ENCODE peak calls at places on chromosomes 5 and 9, in four cellular contexts. U is hepatocyte, A is ovary, D is AG04450. L is an unnamed sample.

GRCh38 chr9:120289091-120289490 is 290.9 kb downstream of the CDK5RAP2 start:
- DNase-seq in A (no peak), U (no peak), D (no peak), L (no peak)

GRCh38 chr9:112203536-112203935 is 28.4 kb upstream of the SUSD1 start:
- DNase-seq in D (no peak), U (no peak), A (no peak), L (no peak)

GRCh38 chr9:130118841-130119520 is 53.2 kb upstream of the NCS1 start:
- DNase-seq in A (no peak), D (no peak), U (no peak), L (peak)

GRCh38 chr5:152505442-152506042 is 100.5 kb upstream of the NMUR2 start:
- DNase-seq in D (peak), U (peak), A (no peak), L (peak)

GRCh38 chr5:126101901-126102300 is 321.3 kb upstream of the GRAMD2B start:
- DNase-seq in U (no peak), D (no peak), A (no peak), L (no peak)

GRCh38 chr9:76044420-76044819 is 153.9 kb downstream of the PCSK5 start:
- DNase-seq in D (no peak), A (no peak), U (no peak), L (no peak)

GRCh38 chr9:104850771-104851170 is 77.2 kb downstream of the ABCA1 start:
- DNase-seq in U (no peak), D (no peak), A (no peak), L (no peak)

GRCh38 chr5:74233571-74233970 is 407.0 kb downstream of the ENC1 start:
- DNase-seq in D (no peak), U (no peak), A (no peak), L (peak)

GRCh38 chr5:146039420-146039819 is 66.0 kb downstream of the PLAC8L1 start:
- DNase-seq in U (no peak), D (no peak), A (no peak), L (no peak)

GRCh38 chr5:9494321-9494720 is 51.6 kb downstream of the SEMA5A start:
- DNase-seq in D (no peak), A (no peak), U (no peak), L (no peak)

GRCh38 chr5:8461543-8461942 is 592.6 kb downstream of the MTRR start:
- DNase-seq in D (no peak), A (no peak), U (no peak), L (no peak)

GRCh38 chr5:171755354-171755821 is 30.2 kb upstream of the SMIM23 start:
- DNase-seq in A (no peak), D (no peak), U (no peak), L (no peak)

GRCh38 chr5:122371511-122372151 is 59.6 kb downstream of the SNCAIP start:
- DNase-seq in U (no peak), D (no peak), A (no peak), L (no peak)

GRCh38 chr9:17437813-17438212 is 141.1 kb upstream of the SH3GL2 start:
- DNase-seq in U (no peak), A (no peak), D (no peak), L (no peak)

GRCh38 chr9:86279839-86280238 is 2.5 kb downstream of the ISCA1 start:
- DNase-seq in U (peak), A (no peak), D (no peak), L (no peak)

GRCh38 chr5:108259306-108259705 is 122.6 kb downstream of the FBXL17 start:
- DNase-seq in D (peak), A (no peak), U (peak), L (peak)

GRCh38 chr9:78261403-78262001 is 25.6 kb downstream of the CEP78 start:
- DNase-seq in U (peak), D (peak), A (no peak), L (no peak)

GRCh38 chr5:138711816-138712215 is 41.4 kb upstream of the CTNNA1 start:
- DNase-seq in U (no peak), D (no peak), A (no peak), L (no peak)

GRCh38 chr9:6270896-6271295 is 55.3 kb downstream of the IL33 start:
- DNase-seq in D (no peak), A (no peak), U (no peak), L (no peak)

GRCh38 chr9:114028646-114029045 is 49.5 kb downstream of the AMBP start:
- DNase-seq in A (no peak), U (no peak), D (no peak), L (no peak)

GRCh38 chr9:115630126-115630840 is 512.3 kb upstream of the TNC start:
- DNase-seq in U (no peak), D (no peak), A (no peak), L (no peak)

GRCh38 chr9:92455217-92455616 is 27.1 kb downstream of the ASPN start:
- DNase-seq in U (no peak), D (no peak), A (no peak), L (no peak)

GRCh38 chr5:163373401-163374066 is 63.9 kb upstream of the CCNG1 start:
- DNase-seq in U (no peak), A (no peak), D (no peak), L (no peak)

GRCh38 chr5:178279723-178280438 is 47.3 kb upstream of the PHYKPL start:
- DNase-seq in A (peak), D (peak), U (peak), L (peak)

GRCh38 chr9:135555203-135555602 is 6.4 kb upstream of the PAEP start:
- DNase-seq in A (no peak), U (no peak), D (no peak), L (no peak)

GRCh38 chr5:143244000-143244736 is 159.3 kb downstream of the NR3C1 start:
- DNase-seq in A (no peak), D (peak), U (peak), L (peak)
- H3K4me3 ChIP-seq in A (no peak), D (peak), U (no peak), L (peak)

GRCh38 chr5:71600783-71601182 is 13.6 kb downstream of the MCCC2 start:
- DNase-seq in A (no peak), U (no peak), D (no peak), L (no peak)
- H3K4me3 ChIP-seq in A (no peak), U (no peak), D (no peak), L (no peak)

GRCh38 chr9:136864996-136865767 is 926 bp downstream of the EDF1 start:
- DNase-seq in D (no peak), A (no peak), U (peak), L (no peak)
- H3K4me3 ChIP-seq in D (peak), A (peak), U (peak), L (peak)

DNA sequence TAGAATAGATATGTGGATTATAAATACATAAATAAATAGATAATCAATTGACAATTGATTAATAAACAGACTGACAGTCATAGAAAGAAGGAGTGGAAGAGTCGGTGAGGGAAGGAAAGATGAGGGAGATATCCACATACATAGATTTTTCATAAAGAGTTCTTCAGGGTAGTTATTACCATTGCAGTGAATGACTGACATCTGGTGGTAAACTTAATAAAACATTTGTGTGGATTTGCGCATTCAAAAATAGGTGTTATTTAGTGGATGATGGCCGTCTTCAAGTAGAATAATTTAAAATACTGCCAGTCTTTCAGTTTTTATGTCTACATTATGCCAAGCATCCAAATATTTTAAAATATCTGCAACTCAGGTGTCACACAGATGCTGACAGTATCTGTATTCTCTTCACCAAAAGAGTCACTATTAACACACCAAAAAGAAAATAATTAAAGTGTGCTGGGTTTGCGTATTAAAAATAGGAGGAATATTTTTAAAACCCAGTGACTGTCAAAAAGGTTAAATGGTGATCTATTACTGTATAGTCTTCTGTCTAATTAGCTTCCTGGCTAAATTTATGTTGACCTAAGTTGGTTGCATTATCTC is 78.8 kb downstream of the GIN1 start:
- DNase-seq in D (peak), U (peak), A (no peak), L (no peak)
- H3K4me3 ChIP-seq in D (no peak), U (no peak), A (no peak), L (no peak)

GRCh38 chr9:136902259-136902821 is 16.0 kb downstream of the TRAF2 start:
- DNase-seq in U (peak), D (peak), A (no peak), L (no peak)
- H3K4me3 ChIP-seq in U (no peak), D (no peak), A (no peak), L (no peak)

GRCh38 chr5:59275537-59276276 is 617.8 kb downstream of the PDE4D start:
- DNase-seq in U (peak), D (no peak), A (no peak), L (peak)
- H3K4me3 ChIP-seq in U (peak), D (peak), A (peak), L (peak)

GRCh38 chr5:111223790-111224560 is at the start of gene CAMK4:
- DNase-seq in D (peak), U (peak), A (peak), L (peak)

GRCh38 chr5:111224561-111224989 is 391 bp downstream of the CAMK4 start:
- DNase-seq in D (no peak), A (peak), U (no peak), L (no peak)

GRCh38 chr5:111221139-111221538 is 3.0 kb upstream of the CAMK4 start:
- DNase-seq in A (no peak), U (no peak), D (no peak), L (no peak)

GRCh38 chr5:111225926-111226325 is 1.7 kb downstream of the CAMK4 start:
- DNase-seq in D (no peak), A (no peak), U (no peak), L (no peak)

DNA sequence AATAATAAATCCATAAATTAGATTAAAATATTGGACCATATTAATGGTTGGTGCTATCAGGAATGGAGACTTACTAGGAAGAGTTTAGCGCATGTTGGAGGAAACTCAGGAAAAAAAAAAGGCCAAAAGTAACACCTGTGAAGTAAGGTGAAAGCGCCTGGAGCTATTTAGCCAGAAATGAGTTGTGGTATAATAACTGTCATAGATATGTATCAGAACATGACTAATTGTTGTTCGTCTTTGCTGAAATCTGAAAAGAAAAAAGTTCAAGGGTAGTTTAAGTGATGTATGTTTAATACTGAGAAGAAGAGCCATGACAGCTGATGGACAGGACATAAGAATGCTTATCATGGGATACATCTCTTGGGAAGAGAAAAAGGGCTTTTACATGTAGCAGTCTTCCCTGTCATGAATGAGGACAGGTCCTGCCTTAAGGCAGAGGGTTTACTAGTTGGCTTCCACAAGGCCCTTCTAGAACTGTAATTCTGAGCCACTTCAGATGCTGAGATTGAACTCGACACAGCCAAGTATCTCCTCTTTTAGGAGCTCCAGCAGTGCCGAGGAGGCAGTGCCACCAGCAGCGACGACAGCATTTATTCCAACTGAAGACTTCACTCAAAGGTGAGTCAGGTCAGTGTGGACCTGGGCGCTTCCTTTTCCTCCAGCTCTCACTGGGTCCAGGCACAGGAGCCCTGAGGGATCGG is 946 bp upstream of the CAMK4 start:
- DNase-seq in D (no peak), U (peak), A (no peak), L (no peak)
- H3K4me3 ChIP-seq in D (peak), U (peak), A (peak), L (peak)

GRCh38 chr5:57783693-57784092 is 301.1 kb upstream of the ACTBL2 start:
- DNase-seq in U (no peak), A (no peak), D (no peak), L (no peak)
- H3K4me3 ChIP-seq in U (no peak), A (no peak), D (no peak), L (peak)

GRCh38 chr5:143395638-143396352 is 7.7 kb downstream of the NR3C1 start:
- DNase-seq in D (no peak), A (no peak), U (no peak), L (no peak)
- H3K4me3 ChIP-seq in D (peak), A (no peak), U (no peak), L (no peak)

L was measured in skeletal muscle cell.